ENCODE peak calls at places on chromosome 20, in nine cellular contexts. N, L, K, F, I, S, D, M and R are unnamed samples.

GRCh38 chr20:21796059-21796458 is 90.6 kb downstream of the PAX1 start:
- DNase-seq in N (no peak), M (no peak), F (no peak), L (no peak), K (no peak), I (no peak), D (no peak), S (no peak), R (no peak)

GRCh38 chr20:44648579-44648978 is 2.9 kb downstream of the ADA start:
- DNase-seq in K (no peak), S (no peak), M (no peak), F (no peak), D (peak), N (no peak), I (no peak), L (no peak), R (no peak)

GRCh38 chr20:12237772-12238171 is 320.1 kb downstream of the BTBD3 start:
- DNase-seq in F (no peak), K (no peak), I (no peak), L (peak), D (no peak), M (no peak), S (peak), N (no peak), R (no peak)

GRCh38 chr20:35883778-35884540 is 70.3 kb downstream of the SCAND1 start:
- DNase-seq in M (peak), L (peak), S (peak), D (peak), F (peak), K (peak), I (peak), N (peak), R (peak)

GRCh38 chr20:39880890-39881289 is 808.1 kb downstream of the MAFB start:
- DNase-seq in D (no peak), M (peak), S (no peak), K (no peak), I (no peak), N (no peak), L (no peak), F (no peak), R (no peak)

GRCh38 chr20:20711413-20711812 is 1.0 kb downstream of the RALGAPA2 start:
- DNase-seq in K (peak), N (no peak), F (peak), L (no peak), S (no peak), M (no peak), I (no peak), D (no peak), R (no peak)

GRCh38 chr20:60446273-60447111 is 488.3 kb downstream of the CDH26 start:
- DNase-seq in N (no peak), I (no peak), D (no peak), M (no peak), F (no peak), K (no peak), S (no peak), L (no peak), R (no peak)

GRCh38 chr20:50870572-50871161 is 60.6 kb downstream of the ADNP start:
- DNase-seq in L (no peak), K (no peak), I (no peak), N (no peak), S (no peak), D (peak), M (no peak), F (no peak), R (no peak)

GRCh38 chr20:17797163-17797562 is 97.4 kb downstream of the BANF2 start:
- DNase-seq in I (no peak), F (no peak), M (no peak), N (no peak), L (no peak), D (no peak), K (no peak), S (no peak), R (no peak)

GRCh38 chr20:23206061-23206460 is 119.9 kb upstream of the CD93 start:
- DNase-seq in I (no peak), N (no peak), S (no peak), M (no peak), L (no peak), K (no peak), F (no peak), D (no peak), R (peak)

GRCh38 chr20:43925786-43926185 is 11.1 kb downstream of the TOX2 start:
- DNase-seq in I (no peak), K (no peak), F (peak), S (no peak), M (peak), L (peak), N (no peak), D (peak), R (no peak)

GRCh38 chr20:11912013-11912663 is 5.6 kb upstream of the BTBD3 start:
- DNase-seq in N (no peak), L (no peak), M (peak), F (no peak), S (no peak), I (no peak), D (no peak), K (peak), R (no peak)

GRCh38 chr20:23254034-23254433 is 96.6 kb upstream of the NXT1 start:
- DNase-seq in N (no peak), S (no peak), I (no peak), D (no peak), K (no peak), M (no peak), F (no peak), L (no peak), R (peak)

GRCh38 chr20:31869942-31870702 is at the start of the genes DUSP15 and TTLL9:
- DNase-seq in S (no peak), L (peak), F (no peak), N (no peak), I (no peak), K (peak), D (no peak), M (peak), R (no peak)

GRCh38 chr20:35012227-35013069 is 56.8 kb downstream of the MYH7B start:
- DNase-seq in F (no peak), M (no peak), N (no peak), I (no peak), D (peak), S (no peak), K (peak), L (no peak), R (no peak)

GRCh38 chr20:54680872-54681297 is 205.5 kb downstream of the DOK5 start:
- DNase-seq in M (peak), L (no peak), D (no peak), F (no peak), S (no peak), N (no peak), K (peak), I (no peak), R (no peak)

GRCh38 chr20:11178946-11179654 is 505.3 kb upstream of the JAG1 start:
- DNase-seq in N (no peak), K (no peak), F (no peak), S (no peak), I (no peak), L (no peak), D (no peak), M (no peak), R (no peak)

GRCh38 chr20:49656304-49656703 is 57.4 kb downstream of the B4GALT5 start:
- DNase-seq in F (no peak), I (no peak), L (no peak), N (no peak), S (peak), K (peak), D (no peak), M (no peak), R (no peak)

GRCh38 chr20:33648396-33649004 is 13.6 kb upstream of the C20orf144 start:
- DNase-seq in K (no peak), N (no peak), M (peak), I (no peak), D (peak), L (peak), F (no peak), S (no peak), R (peak)

GRCh38 chr20:19099586-19100555 is 112.6 kb upstream of the SLC24A3 start:
- DNase-seq in M (no peak), L (no peak), S (no peak), I (no peak), K (no peak), F (no peak), N (no peak), D (no peak), R (no peak)

GRCh38 chr20:19098806-19099578 is 113.5 kb upstream of the SLC24A3 start:
- DNase-seq in N (no peak), S (no peak), L (no peak), D (no peak), M (no peak), I (no peak), K (no peak), F (no peak), R (no peak)

GRCh38 chr20:19104186-19104585 is 108.3 kb upstream of the SLC24A3 start:
- DNase-seq in N (no peak), S (no peak), F (no peak), M (no peak), K (no peak), D (no peak), L (no peak), I (no peak), R (no peak)

GRCh38 chr20:19098092-19098491 is 114.3 kb upstream of the SLC24A3 start:
- DNase-seq in N (no peak), S (no peak), D (no peak), M (no peak), I (no peak), F (no peak), L (no peak), K (no peak), R (no peak)

DNA sequence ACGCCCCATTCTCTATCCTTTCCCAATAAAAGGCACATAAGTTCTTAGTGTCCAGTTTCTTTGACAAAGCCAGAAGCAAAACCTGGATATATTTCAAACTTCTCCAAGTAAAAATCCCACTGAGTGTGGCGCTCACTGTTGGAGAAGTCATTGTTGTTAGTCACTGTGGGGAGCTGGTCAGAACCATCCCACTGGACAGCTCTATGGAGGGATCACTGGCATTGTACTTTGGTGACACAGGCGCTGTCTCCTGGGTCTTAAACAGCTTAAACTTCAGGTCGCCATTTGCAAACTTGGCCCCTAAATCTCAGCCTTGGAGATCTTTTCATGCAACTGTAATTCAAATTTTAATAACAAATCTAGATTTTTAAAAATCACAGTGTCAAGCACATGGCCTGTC is 111.5 kb upstream of the SLC24A3 start:
- DNase-seq in F (no peak), M (no peak), K (no peak), N (no peak), S (no peak), I (no peak), D (no peak), L (no peak), R (no peak)
- H3K27ac ChIP-seq in F (no peak), M (no peak), K (no peak), N (no peak), S (no peak), I (no peak), D (no peak), L (no peak), R (no peak)

GRCh38 chr20:63893999-63894357 is 948 bp upstream of the DNAJC5 start:
- DNase-seq in K (no peak), I (no peak), L (no peak), M (no peak), N (no peak), F (no peak), D (no peak), S (no peak), R (no peak)

GRCh38 chr20:63896136-63896890 is 1.4 kb downstream of the DNAJC5 start:
- DNase-seq in F (peak), D (no peak), K (peak), N (no peak), M (no peak), L (peak), I (no peak), S (peak), R (no peak)

GRCh38 chr20:63895886-63896135 is 885 bp downstream of the DNAJC5 start:
- DNase-seq in M (no peak), I (peak), K (no peak), L (no peak), S (no peak), N (no peak), F (no peak), D (no peak), R (no peak)

GRCh38 chr20:63894358-63895201 is at the start of gene DNAJC5:
- DNase-seq in S (peak), F (peak), L (peak), N (peak), K (peak), M (peak), I (peak), D (peak), R (peak)

GRCh38 chr20:63895202-63895885 is 418 bp downstream of the DNAJC5 start:
- DNase-seq in I (no peak), S (no peak), F (no peak), N (no peak), K (no peak), M (no peak), D (no peak), L (no peak), R (no peak)
- H3K27ac ChIP-seq in I (peak), S (peak), F (peak), N (peak), K (peak), M (no peak), D (peak), L (peak), R (peak)

DNA sequence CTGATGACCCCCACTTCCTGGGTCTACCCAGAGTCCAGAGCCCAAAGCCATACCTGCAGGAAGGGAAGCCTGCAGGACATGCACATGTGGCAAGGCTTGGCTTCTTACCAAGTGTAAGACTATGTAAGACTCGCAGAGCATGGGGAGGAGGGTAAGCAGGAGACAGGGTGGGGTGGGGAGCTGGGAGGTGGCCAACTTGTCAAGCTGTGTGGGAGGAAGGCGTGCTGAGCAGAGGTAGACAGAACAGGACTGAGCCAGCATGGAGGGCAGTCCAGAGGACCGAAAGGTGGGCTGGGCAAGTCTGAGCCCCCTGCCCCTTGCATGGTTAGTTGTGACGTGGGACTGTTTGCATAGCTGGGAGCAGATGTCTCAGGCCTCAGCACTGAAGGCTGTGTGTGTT is 53.4 kb upstream of the RNF24 start:
- DNase-seq in L (no peak), F (no peak), K (no peak), N (no peak), M (no peak), S (no peak), I (no peak), D (peak), R (peak)
- H3K27ac ChIP-seq in L (no peak), F (no peak), K (no peak), N (no peak), M (no peak), S (no peak), I (no peak), D (peak), R (peak)

GRCh38 chr20:56788041-56788670 is 159.1 kb downstream of the TFAP2C start:
- DNase-seq in L (no peak), S (no peak), F (no peak), I (no peak), D (peak), N (no peak), K (peak), M (no peak), R (no peak)
- H3K27ac ChIP-seq in L (no peak), S (no peak), F (no peak), I (no peak), D (peak), N (peak), K (no peak), M (no peak), R (no peak)

GRCh38 chr20:8019998-8020247 is 362 bp upstream of the TMX4 start:
- DNase-seq in F (no peak), M (no peak), I (no peak), K (no peak), N (no peak), L (no peak), D (no peak), S (no peak), R (no peak)
- H3K27ac ChIP-seq in F (peak), M (peak), I (peak), K (no peak), N (peak), L (peak), D (no peak), S (peak), R (peak)

DNA sequence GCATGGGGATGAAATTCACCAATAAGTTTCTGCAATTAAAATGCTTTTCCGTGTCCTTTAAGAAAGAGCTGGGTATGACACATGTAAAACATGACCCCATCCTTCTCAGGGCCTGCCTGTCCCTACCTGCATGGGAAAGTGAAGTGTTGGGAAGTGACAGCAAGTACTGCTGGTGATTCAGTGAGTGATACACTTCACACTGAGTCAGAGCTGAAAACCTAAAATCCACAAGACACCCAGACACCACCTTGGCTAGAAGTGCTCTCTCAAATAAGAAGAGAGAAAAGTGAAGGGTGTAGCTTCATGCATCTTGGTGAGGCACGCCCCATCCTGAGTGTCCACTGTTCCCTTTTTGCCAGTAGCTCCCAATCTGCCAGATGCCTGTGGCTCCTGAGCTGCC is 3.3 kb downstream of the RAB22A start:
- DNase-seq in S (no peak), D (no peak), L (no peak), M (no peak), I (no peak), K (no peak), F (no peak), N (no peak), R (no peak)
- H3K27ac ChIP-seq in S (no peak), D (peak), L (no peak), M (no peak), I (no peak), K (no peak), F (no peak), N (no peak), R (no peak)

GRCh38 chr20:37189617-37190016 is 10.3 kb upstream of the MROH8 start:
- DNase-seq in I (no peak), K (no peak), N (no peak), S (no peak), D (no peak), M (no peak), F (no peak), L (no peak), R (no peak)
- H3K27ac ChIP-seq in I (no peak), K (no peak), N (no peak), S (no peak), D (no peak), M (no peak), F (no peak), L (no peak), R (no peak)

GRCh38 chr20:64047968-64048401 is 1.5 kb downstream of the SOX18 start:
- DNase-seq in F (no peak), K (no peak), L (no peak), M (no peak), N (no peak), I (no peak), D (no peak), S (no peak), R (no peak)

GRCh38 chr20:64048402-64049044 is 916 bp downstream of the SOX18 start:
- DNase-seq in F (no peak), S (no peak), M (peak), I (no peak), L (no peak), D (no peak), K (no peak), N (no peak), R (no peak)

GRCh38 chr20:64049887-64050260 is 435 bp upstream of the SOX18 start:
- DNase-seq in L (peak), N (no peak), D (no peak), M (no peak), I (no peak), K (no peak), F (no peak), S (no peak), R (no peak)

GRCh38 chr20:64050261-64051032 is 1.0 kb upstream of the SOX18 start:
- DNase-seq in S (no peak), M (no peak), K (no peak), D (no peak), I (no peak), N (no peak), F (no peak), L (no peak), R (no peak)

DNA sequence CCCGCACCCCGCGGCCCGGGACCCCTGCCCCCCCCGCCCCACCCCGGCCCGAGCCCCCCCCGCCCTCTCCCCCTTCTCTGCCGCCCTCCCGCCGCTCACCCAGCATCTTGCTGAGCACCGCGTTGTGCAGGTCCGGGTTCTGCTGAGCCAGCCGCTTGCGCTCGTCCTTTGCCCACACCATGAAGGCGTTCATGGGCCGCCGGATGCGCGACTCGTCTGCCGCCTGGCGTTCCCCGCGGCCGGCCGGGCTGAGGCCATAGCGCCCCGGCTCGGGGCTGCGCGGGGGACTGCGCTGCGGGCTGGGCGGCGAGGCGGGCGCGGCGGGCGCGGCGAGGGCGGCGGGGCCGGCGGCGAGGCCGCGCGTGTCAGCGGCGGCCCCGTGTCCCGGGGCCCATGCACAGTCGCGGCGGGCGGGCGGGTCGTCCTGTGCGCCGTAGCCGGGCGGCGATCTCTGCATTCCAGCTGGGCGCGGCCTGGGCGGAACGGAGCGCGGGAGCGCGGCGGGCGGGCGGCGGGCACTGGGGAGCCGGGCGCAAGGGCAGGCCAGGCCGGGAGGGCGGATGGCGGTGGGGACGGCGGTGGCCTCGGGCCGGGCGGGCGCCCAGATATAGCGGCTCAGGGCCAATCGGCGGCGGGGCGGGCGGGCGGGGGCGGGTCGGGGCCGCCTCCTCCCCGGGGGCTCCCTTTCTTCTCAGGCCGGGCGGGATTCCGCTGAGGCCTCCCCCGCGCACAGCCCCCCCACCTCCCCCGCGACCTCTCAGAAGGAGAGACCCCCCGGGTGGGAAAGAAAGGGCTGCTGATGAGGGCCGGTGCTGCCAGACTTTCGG is at the start of gene SOX18:
- DNase-seq in F (no peak), D (no peak), S (no peak), N (no peak), K (no peak), M (peak), I (no peak), L (peak), R (no peak)
- H3K27ac ChIP-seq in F (no peak), D (no peak), S (no peak), N (peak), K (no peak), M (no peak), I (no peak), L (peak), R (peak)

DNA sequence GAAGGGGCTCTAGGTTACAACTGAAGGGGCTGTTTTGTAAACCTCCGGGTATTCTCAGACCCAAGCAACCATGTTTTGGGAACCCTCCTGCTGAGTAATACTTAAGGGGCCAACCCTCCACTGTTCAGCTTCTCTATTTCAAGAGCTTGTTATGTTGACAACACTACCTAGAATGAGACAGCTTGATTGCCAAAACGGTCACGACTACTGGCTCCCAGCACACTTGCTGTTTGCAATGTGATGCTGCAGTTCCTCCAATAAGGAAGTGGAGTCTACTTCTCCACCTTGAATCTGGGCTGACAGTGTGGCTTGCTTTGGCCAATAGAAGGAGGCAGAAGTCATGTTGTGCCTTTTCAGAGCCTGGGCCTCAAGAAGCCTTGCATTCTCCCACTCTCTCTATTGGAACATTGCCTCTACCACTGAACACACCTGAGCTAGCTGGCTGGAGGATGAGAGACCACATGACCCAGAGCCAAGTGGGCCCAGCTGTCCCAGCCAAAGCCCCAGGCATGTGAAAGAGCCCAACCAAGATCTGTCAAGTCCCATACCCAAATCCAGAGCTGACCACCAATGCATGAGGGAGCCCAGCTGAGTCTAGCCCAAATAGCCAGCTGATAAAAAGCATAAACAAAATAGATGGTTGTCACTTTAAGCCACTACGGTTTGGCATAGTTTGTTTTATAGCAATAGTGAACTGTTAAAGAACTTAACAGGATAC is 107.9 kb downstream of the PRND start:
- DNase-seq in K (peak), N (no peak), M (no peak), I (no peak), D (no peak), L (no peak), F (no peak), S (no peak), R (no peak)
- H3K27ac ChIP-seq in K (no peak), N (no peak), M (no peak), I (no peak), D (no peak), L (peak), F (no peak), S (no peak), R (peak)